ENCODE peak calls at places on chromosomes 6 and 20, in six cellular contexts. One of them, this sample, is unnamed.

GRCh38 chr6:3852391-3852790 is 3.2 kb downstream of the FAM50B start:
- DNase-seq in GM23338: no peak
- DNase-seq in activated T-cell treated with anti-CD3 and anti-CD28 coated beads, Interleukin-2, amount 50 U/mL, for 4 hours: no peak
- DNase-seq in CD4-positive, alpha-beta memory T cell: no peak
- DNase-seq in NCI-H748 treated with DMSO at 0.1 percent for 48 hours: no peak
- DNase-seq in GM04503: no peak
- DNase-seq in this sample: no peak

GRCh38 chr20:32354592-32355416 is 3.3 kb upstream of the ASXL1 start:
- DNase-seq in GM23338: no peak
- DNase-seq in activated T-cell treated with anti-CD3 and anti-CD28 coated beads, Interleukin-2, amount 50 U/mL, for 4 hours: no peak
- DNase-seq in CD4-positive, alpha-beta memory T cell: no peak
- DNase-seq in NCI-H748 treated with DMSO at 0.1 percent for 48 hours: no peak
- DNase-seq in GM04503: no peak
- DNase-seq in this sample: no peak

GRCh38 chr20:62366370-62367135 is 559 bp downstream of the LAMA5 start:
- DNase-seq in GM23338: peak
- DNase-seq in activated T-cell treated with anti-CD3 and anti-CD28 coated beads, Interleukin-2, amount 50 U/mL, for 4 hours: no peak
- DNase-seq in CD4-positive, alpha-beta memory T cell: peak
- DNase-seq in NCI-H748 treated with DMSO at 0.1 percent for 48 hours: no peak
- DNase-seq in GM04503: no peak
- DNase-seq in this sample: no peak

GRCh38 chr6:37096025-37096424 is 73.9 kb upstream of the PIM1 start:
- DNase-seq in GM23338: no peak
- DNase-seq in activated T-cell treated with anti-CD3 and anti-CD28 coated beads, Interleukin-2, amount 50 U/mL, for 4 hours: no peak
- DNase-seq in CD4-positive, alpha-beta memory T cell: no peak
- DNase-seq in NCI-H748 treated with DMSO at 0.1 percent for 48 hours: no peak
- DNase-seq in GM04503: no peak
- DNase-seq in this sample: no peak

GRCh38 chr6:108127826-108128225 is 38.0 kb upstream of the NR2E1 start:
- DNase-seq in GM23338: no peak
- DNase-seq in activated T-cell treated with anti-CD3 and anti-CD28 coated beads, Interleukin-2, amount 50 U/mL, for 4 hours: no peak
- DNase-seq in CD4-positive, alpha-beta memory T cell: no peak
- DNase-seq in NCI-H748 treated with DMSO at 0.1 percent for 48 hours: peak
- DNase-seq in GM04503: peak
- DNase-seq in this sample: no peak

GRCh38 chr6:41021832-41022231 is 17.2 kb downstream of the UNC5CL start:
- DNase-seq in GM23338: no peak
- DNase-seq in activated T-cell treated with anti-CD3 and anti-CD28 coated beads, Interleukin-2, amount 50 U/mL, for 4 hours: no peak
- DNase-seq in CD4-positive, alpha-beta memory T cell: no peak
- DNase-seq in NCI-H748 treated with DMSO at 0.1 percent for 48 hours: no peak
- DNase-seq in GM04503: peak
- DNase-seq in this sample: no peak

GRCh38 chr20:22464312-22465003 is 119.9 kb downstream of the FOXA2 start:
- DNase-seq in GM23338: no peak
- DNase-seq in activated T-cell treated with anti-CD3 and anti-CD28 coated beads, Interleukin-2, amount 50 U/mL, for 4 hours: no peak
- DNase-seq in CD4-positive, alpha-beta memory T cell: no peak
- DNase-seq in NCI-H748 treated with DMSO at 0.1 percent for 48 hours: no peak
- DNase-seq in GM04503: no peak
- DNase-seq in this sample: no peak

GRCh38 chr6:36109092-36109491 is 21.2 kb upstream of the MAPK13 start:
- DNase-seq in GM23338: no peak
- DNase-seq in activated T-cell treated with anti-CD3 and anti-CD28 coated beads, Interleukin-2, amount 50 U/mL, for 4 hours: no peak
- DNase-seq in CD4-positive, alpha-beta memory T cell: peak
- DNase-seq in NCI-H748 treated with DMSO at 0.1 percent for 48 hours: no peak
- DNase-seq in GM04503: no peak
- DNase-seq in this sample: no peak

GRCh38 chr6:116616757-116617093 is 446 bp downstream of the RSPH4A start:
- DNase-seq in GM23338: peak
- DNase-seq in activated T-cell treated with anti-CD3 and anti-CD28 coated beads, Interleukin-2, amount 50 U/mL, for 4 hours: no peak
- DNase-seq in CD4-positive, alpha-beta memory T cell: peak
- DNase-seq in NCI-H748 treated with DMSO at 0.1 percent for 48 hours: no peak
- DNase-seq in GM04503: no peak
- DNase-seq in this sample: no peak

GRCh38 chr20:5078399-5078958 is 41.3 kb downstream of the PCNA start:
- DNase-seq in GM23338: no peak
- DNase-seq in activated T-cell treated with anti-CD3 and anti-CD28 coated beads, Interleukin-2, amount 50 U/mL, for 4 hours: peak
- DNase-seq in CD4-positive, alpha-beta memory T cell: peak
- DNase-seq in NCI-H748 treated with DMSO at 0.1 percent for 48 hours: no peak
- DNase-seq in GM04503: no peak
- DNase-seq in this sample: peak